ENCODE peak calls at places on chromosomes 11 and 22, in nine cellular contexts. U is heart right ventricle, J is Caco-2, L is lower leg skin, R is astrocyte of the spinal cord, D is PC-9, V is left ventricle myocardium inferior, E is GM06990, G is mucosa of descending colon. T is an unnamed sample.

GRCh38 chr11:61507962-61508824 is at the start of gene LRRC10B:
- DNase-seq in U (no peak), J (peak), L (no peak), R (no peak), D (peak), V (no peak), E (no peak), G (peak), T (no peak)

GRCh38 chr11:11141019-11141418 is 212.0 kb downstream of the CSNK2A3 start:
- DNase-seq in U (no peak), J (no peak), L (no peak), R (no peak), D (no peak), V (no peak), E (no peak), G (no peak), T (no peak)

GRCh38 chr11:43360361-43361032 is 1.8 kb downstream of the TTC17 start:
- DNase-seq in U (no peak), J (no peak), L (no peak), R (no peak), D (no peak), V (no peak), E (no peak), G (no peak), T (peak)

GRCh38 chr11:95084509-95084908 is 5.1 kb upstream of the ENDOD1 start:
- DNase-seq in U (no peak), J (no peak), L (no peak), R (no peak), D (no peak), V (no peak), E (no peak), G (no peak), T (no peak)

GRCh38 chr11:67998150-67999045 is 5.5 kb downstream of the UNC93B1 start:
- DNase-seq in U (no peak), J (no peak), L (no peak), R (no peak), D (no peak), V (no peak), E (no peak), G (peak), T (no peak)

GRCh38 chr22:44091021-44091721 is 67.1 kb downstream of the PARVB start:
- DNase-seq in U (no peak), J (peak), L (no peak), R (peak), D (no peak), V (no peak), E (no peak), G (no peak), T (no peak)

GRCh38 chr22:47551438-47551788 is 789.0 kb downstream of the TBC1D22A start:
- DNase-seq in U (no peak), J (no peak), L (no peak), R (no peak), D (no peak), V (no peak), E (no peak), G (no peak), T (no peak)

GRCh38 chr11:66950113-66950535 is 8.1 kb downstream of the PC start:
- DNase-seq in U (no peak), J (peak), L (peak), R (peak), D (peak), V (no peak), E (no peak), G (peak), T (peak)

GRCh38 chr22:41301085-41302015 is at the start of gene ZC3H7B:
- DNase-seq in U (peak), J (peak), L (peak), R (peak), D (peak), V (peak), E (peak), G (peak), T (peak)

GRCh38 chr11:63869686-63870085 is 30.8 kb downstream of the MARK2 start:
- DNase-seq in U (no peak), J (no peak), L (no peak), R (no peak), D (no peak), V (no peak), E (no peak), G (peak), T (no peak)

GRCh38 chr11:58497951-58498350 is 10.0 kb downstream of the OR5B21 start:
- DNase-seq in U (no peak), J (no peak), L (no peak), R (no peak), D (no peak), V (no peak), E (no peak), G (no peak), T (no peak)

GRCh38 chr22:39136317-39136716 is 16.2 kb downstream of the CBX7 start:
- DNase-seq in U (no peak), J (no peak), L (no peak), R (no peak), D (no peak), V (no peak), E (no peak), G (no peak), T (no peak)

GRCh38 chr11:84144531-84144930 is 858.4 kb upstream of the CCDC90B start:
- DNase-seq in U (no peak), J (no peak), L (no peak), R (no peak), D (no peak), V (no peak), E (no peak), G (no peak), T (no peak)

GRCh38 chr11:9606799-9607510 is 33.5 kb downstream of the WEE1 start:
- DNase-seq in U (no peak), J (peak), L (no peak), R (no peak), D (no peak), V (no peak), E (no peak), G (no peak), T (no peak)

GRCh38 chr22:38656256-38657148 is at the start of the genes CBY1 and FAM227A:
- DNase-seq in U (peak), J (peak), L (peak), R (peak), D (peak), V (peak), E (peak), G (peak), T (peak)

GRCh38 chr11:101442171-101442570 is 141.6 kb downstream of the TRPC6 start:
- DNase-seq in U (no peak), J (no peak), L (no peak), R (peak), D (no peak), V (no peak), E (no peak), G (no peak), T (peak)

DNA sequence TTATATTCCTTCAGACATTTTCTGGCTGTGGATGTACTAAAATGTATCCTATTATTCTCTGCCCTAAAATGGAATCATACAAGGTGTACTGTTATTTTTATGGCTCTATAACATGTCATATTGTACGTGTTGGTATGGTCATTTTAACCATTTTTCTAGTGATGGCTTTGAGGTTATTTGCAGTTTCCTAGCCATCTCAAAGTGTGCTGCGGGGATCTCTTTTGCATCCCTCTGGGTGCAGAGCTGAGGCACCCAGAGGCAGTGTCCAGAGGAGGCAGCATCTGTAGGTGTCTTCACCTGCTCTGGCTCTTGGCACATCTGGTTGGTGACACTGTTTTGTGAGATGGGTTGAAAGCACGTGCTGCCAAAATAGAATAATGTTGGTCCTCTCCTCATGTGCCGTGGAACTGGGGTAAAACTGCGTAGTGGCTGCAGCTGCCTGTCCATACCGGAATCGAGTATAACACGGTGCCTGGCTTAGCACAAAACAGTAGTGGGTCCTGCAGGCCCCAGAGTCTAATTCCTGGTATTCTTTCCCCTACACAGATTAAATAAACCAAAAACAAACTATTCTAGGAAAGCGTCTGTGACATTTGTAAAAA is 12.8 kb downstream of the NEAT1 start:
- DNase-seq in U (no peak), J (no peak), L (no peak), R (peak), D (no peak), V (no peak), E (no peak), G (peak), T (peak)
- H3K4me3 ChIP-seq in U (peak), J (no peak), L (no peak), R (no peak), D (no peak), V (peak), E (no peak), G (no peak), T (peak)

DNA sequence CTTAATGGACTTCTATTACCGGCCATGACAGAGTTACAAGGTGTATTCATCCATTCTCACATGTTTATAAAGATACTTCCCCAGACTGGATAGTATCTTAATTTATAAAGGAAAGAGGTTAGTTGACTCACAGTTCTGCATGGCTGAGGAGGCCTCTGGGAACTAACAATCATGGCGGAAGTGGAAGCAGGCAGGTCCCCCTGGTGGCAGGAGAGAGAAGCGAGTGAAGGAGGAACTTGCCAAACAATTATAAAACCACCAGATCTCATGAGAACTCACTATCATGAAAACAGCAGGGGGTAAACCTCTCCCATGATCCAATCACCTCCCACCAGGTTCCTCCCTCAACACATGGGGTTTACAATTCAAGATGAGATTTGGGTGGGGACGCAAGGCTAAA is 170.0 kb upstream of the PDGFD start:
- DNase-seq in U (no peak), J (peak), L (no peak), R (no peak), D (no peak), V (no peak), E (no peak), G (no peak), T (no peak)
- TF ChIP-seq CTCF in U (peak), J (peak), L (no peak), R (peak), D (peak), V (no peak), E (peak), G (no peak), T (peak)

DNA sequence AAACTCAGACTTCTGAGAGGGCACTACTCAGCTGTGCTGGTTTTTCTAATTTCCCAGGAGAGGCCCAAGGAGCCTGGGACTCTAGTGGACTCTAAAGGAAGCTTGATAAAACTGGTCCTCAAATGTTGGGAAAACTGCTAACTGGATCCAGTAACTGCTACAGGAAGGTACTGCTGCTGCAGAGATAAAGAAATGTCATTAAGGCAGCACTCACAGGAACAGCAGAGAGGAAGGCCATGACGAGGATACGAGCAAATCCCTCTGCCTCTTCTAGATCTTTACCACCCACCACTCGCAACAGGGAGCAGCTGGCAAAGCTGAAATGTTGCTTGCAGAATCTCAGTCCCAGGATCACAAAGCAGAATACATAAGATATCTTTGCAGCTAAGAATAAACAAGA is 23.5 kb downstream of the TTC28 start:
- DNase-seq in U (no peak), J (no peak), L (no peak), R (no peak), D (no peak), V (no peak), E (no peak), G (no peak), T (no peak)
- H3K4me3 ChIP-seq in U (no peak), J (no peak), L (no peak), R (no peak), D (no peak), V (no peak), E (no peak), G (no peak), T (no peak)

DNA sequence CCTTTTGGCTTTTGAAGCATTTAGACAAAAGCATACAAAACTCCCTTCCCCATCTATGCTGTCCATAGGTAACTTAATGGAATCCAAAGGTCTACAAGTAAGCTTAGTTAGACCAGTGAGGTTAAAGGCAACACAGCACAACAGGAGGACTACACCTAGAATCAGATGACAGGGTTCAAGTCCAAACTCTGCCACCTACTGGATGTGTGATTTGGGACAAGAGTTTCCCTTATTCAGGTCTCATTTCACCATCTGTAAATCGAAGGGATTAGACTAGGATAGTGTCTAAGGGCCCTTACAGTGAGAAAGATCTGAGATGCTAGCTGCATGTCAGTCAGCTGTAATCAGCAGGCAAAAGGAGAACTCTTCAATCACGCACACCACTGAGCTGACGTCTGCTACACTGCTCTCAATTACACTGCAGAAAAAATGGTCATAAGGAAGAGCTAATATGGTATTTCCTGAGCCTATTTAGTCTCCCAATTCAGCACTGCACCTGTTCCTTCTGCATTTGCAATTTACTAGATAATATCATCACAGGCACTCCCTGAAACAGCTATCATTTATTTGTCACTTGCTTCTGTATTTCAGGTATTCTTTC is 82.2 kb downstream of the SERGEF start:
- DNase-seq in U (no peak), J (no peak), L (no peak), R (no peak), D (no peak), V (no peak), E (no peak), G (no peak), T (no peak)
- TF ChIP-seq CTCF in U (no peak), J (no peak), L (no peak), R (no peak), D (no peak), V (no peak), E (peak), G (no peak), T (no peak)

T was measured in AG10803.